ENCODE peak calls at places on chromosomes 13 and 19, in four cellular contexts. G, A, I and O are unnamed samples.

GRCh38 chr13:49679244-49679643 is 12.0 kb downstream of the EBPL start:
- DNase-seq in G (no peak), A (no peak), I (no peak), O (no peak)

GRCh38 chr19:47610902-47611301 is 2.0 kb downstream of the BICRA start:
- DNase-seq in G (no peak), A (no peak), I (no peak), O (no peak)

GRCh38 chr13:106426909-106427308 is 108.6 kb downstream of the EFNB2 start:
- DNase-seq in G (no peak), A (no peak), I (no peak), O (no peak)

GRCh38 chr19:34332027-34332786 is 32.8 kb upstream of the GPI start:
- DNase-seq in G (no peak), A (no peak), I (no peak), O (no peak)

GRCh38 chr13:67650471-67650870 is 420.3 kb upstream of the PCDH9 start:
- DNase-seq in G (no peak), A (no peak), I (no peak), O (no peak)

GRCh38 chr13:66657165-66657895 is 572.8 kb downstream of the PCDH9 start:
- DNase-seq in G (no peak), A (no peak), I (no peak), O (peak; percentile 28)

GRCh38 chr13:49635599-49636433 is 7.5 kb downstream of the ARL11 start:
- DNase-seq in G (no peak), A (no peak), I (peak; percentile 33), O (no peak)

GRCh38 chr19:44643605-44644390 is at the start of gene PVR:
- DNase-seq in G (peak; percentile 76), A (peak; percentile 61), I (peak; percentile 29), O (peak; percentile 95)

GRCh38 chr19:6378036-6378435 is 2.3 kb upstream of the PSPN start:
- DNase-seq in G (no peak), A (no peak), I (no peak), O (no peak)

GRCh38 chr19:11203194-11204075 is 6.1 kb upstream of the KANK2 start:
- DNase-seq in G (peak; percentile 96), A (peak; percentile 81), I (peak; percentile 46), O (peak; percentile 93)

GRCh38 chr19:28289294-28290063 is 923.5 kb downstream of the UQCRFS1 start:
- DNase-seq in G (no peak), A (no peak), I (no peak), O (peak; percentile 18)

GRCh38 chr13:113121928-113122420 is 625 bp upstream of the F10 start:
- DNase-seq in G (no peak), A (no peak), I (no peak), O (peak; percentile 66)

GRCh38 chr13:35388456-35388855 is 88.0 kb downstream of the MAB21L1 start:
- DNase-seq in G (no peak), A (no peak), I (no peak), O (no peak)

GRCh38 chr13:110304256-110304655 is 2.7 kb downstream of the COL4A1 start:
- DNase-seq in G (no peak), A (no peak), I (no peak), O (no peak)

GRCh38 chr19:54674021-54674617 is 11.3 kb downstream of the LILRB4 start:
- DNase-seq in G (peak; percentile 54), A (no peak), I (no peak), O (peak; percentile 24)

GRCh38 chr13:37136187-37136586 is 30.7 kb upstream of the CSNK1A1L start:
- DNase-seq in G (no peak), A (no peak), I (no peak), O (no peak)

GRCh38 chr13:36363464-36363863 is 17.3 kb upstream of the SPART start:
- DNase-seq in G (no peak), A (no peak), I (no peak), O (no peak)

GRCh38 chr13:110617326-110618072 is 2.2 kb downstream of the NAXD start:
- DNase-seq in G (peak; percentile 27), A (no peak), I (no peak), O (no peak)

GRCh38 chr19:5480427-5480836 is 25.2 kb downstream of the ZNRF4 start:
- DNase-seq in G (peak; percentile 55), A (peak; percentile 68), I (peak; percentile 19), O (peak; percentile 69)

GRCh38 chr19:47992070-47992469 is at the start of gene BSPH1:
- DNase-seq in G (no peak), A (no peak), I (no peak), O (no peak)

GRCh38 chr13:93080587-93080986 is 146.0 kb upstream of the GPC6 start:
- DNase-seq in G (no peak), A (no peak), I (no peak), O (no peak)

GRCh38 chr19:12052571-12053169 is at the start of gene ZNF878:
- DNase-seq in G (peak; percentile 82), A (peak; percentile 99), I (peak; percentile 95), O (peak; percentile 96)

GRCh38 chr19:30148039-30148438 is 206.0 kb downstream of the URI1 start:
- DNase-seq in G (no peak), A (no peak), I (no peak), O (no peak)

GRCh38 chr13:18959996-18960395 is 221.6 kb downstream of the TUBA3C start:
- DNase-seq in G (no peak), A (no peak), I (no peak), O (no peak)

GRCh38 chr13:39531646-39532045 is 71.3 kb downstream of the LHFPL6 start:
- DNase-seq in G (no peak), A (no peak), I (no peak), O (no peak)

GRCh38 chr19:7417671-7418324 is 69.1 kb downstream of the ARHGEF18 start:
- DNase-seq in G (peak; percentile 51), A (no peak), I (no peak), O (no peak)

GRCh38 chr13:23776698-23777570 is 112.3 kb downstream of the MIPEP start:
- DNase-seq in G (no peak), A (no peak), I (no peak), O (no peak)

GRCh38 chr13:43369319-43369718 is 345.9 kb downstream of the DNAJC15 start:
- DNase-seq in G (no peak), A (no peak), I (no peak), O (no peak)

GRCh38 chr13:27954406-27954851 is 14.7 kb downstream of the CDX2 start:
- DNase-seq in G (no peak), A (peak; percentile 71), I (no peak), O (peak; percentile 34)

GRCh38 chr13:27955192-27955591 is 13.9 kb downstream of the CDX2 start:
- DNase-seq in G (no peak), A (no peak), I (no peak), O (no peak)

GRCh38 chr13:27953671-27954405 is 15.3 kb downstream of the CDX2 start:
- DNase-seq in G (peak; percentile 58), A (peak; percentile 91), I (no peak), O (peak; percentile 90)

GRCh38 chr13:27956576-27957300 is 12.4 kb downstream of the CDX2 start:
- DNase-seq in G (no peak), A (no peak), I (no peak), O (no peak)

DNA sequence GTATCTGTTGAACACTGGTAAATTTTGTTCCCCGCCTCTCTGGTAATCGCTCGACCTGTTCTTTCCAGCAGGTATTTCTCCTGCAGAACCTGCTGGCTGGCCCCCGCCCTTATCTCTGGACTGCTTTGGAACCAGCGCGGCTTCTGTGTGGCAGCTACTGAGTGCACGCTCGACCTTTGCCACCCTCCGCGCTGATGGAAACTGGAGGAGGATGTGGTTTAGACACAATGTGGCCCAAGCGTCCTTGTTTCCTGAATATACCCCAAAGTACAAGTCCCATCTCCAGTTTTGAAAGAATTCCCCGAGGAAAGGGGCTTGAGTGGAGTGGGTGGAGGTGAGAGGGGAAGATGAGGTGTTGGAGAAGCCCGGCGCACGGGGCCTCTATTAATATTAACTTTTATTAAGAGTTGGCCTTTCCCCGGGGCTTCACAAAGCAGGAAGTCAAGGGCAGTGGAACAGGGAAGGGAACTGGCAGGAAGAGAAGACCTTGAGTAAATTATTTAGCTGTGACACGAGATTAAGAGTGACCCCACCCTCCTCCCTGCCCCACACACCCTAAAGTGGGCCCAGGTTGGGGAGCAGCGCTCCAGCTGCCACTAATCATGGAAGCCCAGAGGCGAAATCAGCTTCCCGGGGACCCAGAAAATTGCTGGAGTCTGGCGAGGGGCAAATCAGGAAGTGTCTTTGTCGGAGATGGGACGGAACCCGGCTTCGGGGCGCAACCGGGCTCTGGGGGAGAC is 16.0 kb downstream of the CDX2 start:
- DNase-seq in G (no peak), A (peak; percentile 40), I (no peak), O (no peak)
- TF ChIP-seq TEAD4 in G (no peak), A (no peak), I (no peak), O (no peak)

DNA sequence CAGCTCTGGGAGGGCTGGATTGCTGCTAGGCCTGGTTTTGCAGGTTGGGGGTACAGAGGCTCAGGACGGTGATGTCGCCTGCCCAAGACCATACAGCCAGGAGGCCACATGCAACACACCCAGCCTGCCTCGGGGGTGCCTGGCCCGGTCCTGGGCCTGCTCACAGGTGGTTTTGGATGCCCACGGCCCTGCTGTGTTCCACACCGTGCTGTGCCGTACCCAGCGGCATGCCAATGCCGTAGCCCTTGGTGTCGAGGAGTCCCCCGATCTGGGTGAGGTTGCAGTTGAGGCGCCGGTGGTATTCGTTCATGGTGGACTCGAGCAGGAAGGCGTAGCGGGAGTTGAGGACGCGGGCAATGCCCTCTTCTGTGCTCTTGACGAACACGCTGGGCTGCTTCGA is 11.5 kb upstream of the ATP1A3 start:
- DNase-seq in G (no peak), A (no peak), I (no peak), O (no peak)
- TF ChIP-seq TEAD4 in G (no peak), A (no peak), I (no peak), O (no peak)

DNA sequence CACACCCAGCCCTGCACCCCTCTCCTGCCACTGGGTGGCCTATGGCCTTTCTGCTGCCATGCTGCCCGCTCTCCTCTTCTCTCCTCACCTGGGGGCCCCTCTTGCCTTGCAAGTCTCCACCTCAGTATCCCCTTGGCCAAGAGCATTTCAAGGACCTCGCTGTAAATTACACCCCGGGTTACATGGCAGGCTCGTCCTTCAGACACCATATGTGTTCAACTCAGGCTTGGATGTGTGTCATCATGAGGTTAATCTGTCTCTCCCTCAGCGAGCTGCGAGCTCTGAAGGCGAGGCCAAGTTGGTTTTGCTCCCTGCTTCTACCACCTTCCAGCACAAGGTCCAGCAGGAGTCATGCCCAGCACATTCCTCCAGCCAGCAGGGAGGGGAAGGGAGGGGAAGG is 74.8 kb upstream of the TM9SF2 start:
- DNase-seq in G (no peak), A (no peak), I (no peak), O (no peak)
- TF ChIP-seq TEAD4 in G (no peak), A (no peak), I (no peak), O (no peak)

GRCh38 chr19:57320180-57321084 is at the start of gene ZNF543:
- DNase-seq in G (peak; percentile 96), A (peak; percentile 97), I (peak; percentile 80), O (peak; percentile 98)

GRCh38 chr19:57319869-57320179 is 448 bp upstream of the ZNF543 start:
- DNase-seq in G (no peak), A (no peak), I (no peak), O (no peak)

GRCh38 chr19:57321164-57321563 is 892 bp downstream of the ZNF543 start:
- DNase-seq in G (no peak), A (no peak), I (no peak), O (no peak)

GRCh38 chr19:57324992-57325391 is 4.7 kb downstream of the ZNF543 start:
- DNase-seq in G (no peak), A (no peak), I (no peak), O (no peak)

DNA sequence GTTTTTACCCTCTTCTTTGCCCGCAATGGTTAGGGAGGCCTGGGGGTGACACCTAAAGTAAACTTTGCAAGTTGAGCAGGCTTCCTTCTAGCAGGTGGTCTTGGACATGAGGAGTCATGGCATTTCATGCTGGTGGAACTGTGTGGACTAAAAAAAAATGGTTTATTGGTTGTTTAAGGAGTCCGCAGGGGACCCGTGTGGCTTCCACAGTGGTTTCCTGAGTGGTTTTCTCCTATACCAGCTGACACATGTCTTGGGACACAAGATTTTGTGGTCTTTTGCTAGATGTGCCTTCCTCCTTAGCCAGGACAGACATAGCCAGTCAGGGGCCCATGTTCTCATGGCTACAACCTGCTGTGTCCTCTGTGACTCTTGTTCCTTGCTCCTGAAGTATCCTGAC is 1.5 kb downstream of the ZNF543 start:
- DNase-seq in G (no peak), A (no peak), I (no peak), O (no peak)
- TF ChIP-seq TEAD4 in G (no peak), A (no peak), I (no peak), O (no peak)